ENCODE peak calls at places on chromosomes 4 and X, in ten cellular contexts. F is CD8-positive, alpha-beta T cell; O is NCI-H2171 treated with DMSO at 0.1 percent for 48 hours; P is endodermal cell; R is activated CD8-positive, alpha-beta T cell treated with anti-CD3 and anti-CD28 coated beads, Interleukin-2, amount 10 ng/mL, durations not matched to agents 7 days and 5 days; G is RPMI7951; C is epithelial cell of esophagus; W is HT1080; Q is GM12892; T is lung. J is an unnamed sample.

GRCh38 chr4:153212755-153213154 is 8.5 kb downstream of the TRIM2 start:
- DNase-seq in W (no peak), C (peak), T (no peak), P (no peak), O (no peak), G (peak), Q (no peak), F (no peak), R (no peak), J (no peak)

GRCh38 chrX:78650906-78651437 is 8.2 kb downstream of the RTL3 start:
- DNase-seq in G (peak), T (no peak), W (peak), R (peak), F (no peak), C (no peak), Q (no peak), P (no peak), O (no peak), J (no peak)

GRCh38 chr4:75848891-75849290 is 53.4 kb downstream of the PPEF2 start:
- DNase-seq in C (no peak), T (no peak), W (peak), R (no peak), G (peak), F (no peak), Q (no peak), P (no peak), O (no peak), J (no peak)

GRCh38 chr4:53322696-53323095 is 43.2 kb downstream of the SCFD2 start:
- DNase-seq in O (no peak), P (no peak), T (no peak), W (no peak), F (no peak), G (peak), Q (no peak), R (no peak), C (no peak), J (no peak)

GRCh38 chrX:26649534-26649933 is 433.6 kb downstream of the MAGEB5 start:
- DNase-seq in R (no peak), C (peak), Q (no peak), W (no peak), P (no peak), G (peak), T (no peak), F (no peak), O (peak), J (peak)

GRCh38 chr4:53123171-53123570 is 242.7 kb downstream of the SCFD2 start:
- DNase-seq in G (no peak), Q (no peak), P (no peak), C (no peak), W (no peak), T (no peak), F (no peak), R (no peak), O (no peak), J (no peak)

GRCh38 chrX:45187731-45188130 is 12.9 kb downstream of the DIPK2B start:
- DNase-seq in C (no peak), R (no peak), Q (no peak), G (peak), F (no peak), P (no peak), T (no peak), W (no peak), O (no peak), J (no peak)

GRCh38 chr4:131547506-131547981 is 1601.5 kb upstream of the PCDH10 start:
- DNase-seq in G (no peak), Q (no peak), C (no peak), O (no peak), F (no peak), R (no peak), P (no peak), W (no peak), T (no peak), J (no peak)

GRCh38 chrX:45596190-45596808 is 395.6 kb upstream of the DIPK2B start:
- DNase-seq in C (no peak), P (no peak), Q (no peak), W (no peak), G (peak), R (no peak), F (no peak), O (no peak), T (no peak), J (no peak)

GRCh38 chrX:120310861-120311631 is at the start of gene TMEM255A:
- DNase-seq in O (no peak), C (peak), T (no peak), R (no peak), W (no peak), Q (no peak), P (peak), G (no peak), F (no peak), J (peak)

GRCh38 chr4:184807261-184807660 is 18.5 kb downstream of the ACSL1 start:
- DNase-seq in R (no peak), F (no peak), C (no peak), P (no peak), W (no peak), G (no peak), Q (no peak), O (no peak), T (no peak), J (no peak)

GRCh38 chrX:21932277-21932996 is 8.1 kb upstream of the SMS start:
- DNase-seq in R (no peak), F (no peak), G (peak), P (peak), O (no peak), C (peak), T (no peak), Q (no peak), W (peak), J (no peak)

GRCh38 chrX:35351795-35352483 is 409.3 kb downstream of the FAM47B start:
- DNase-seq in R (no peak), W (no peak), G (no peak), C (no peak), P (no peak), T (no peak), Q (no peak), F (no peak), O (no peak), J (no peak)

GRCh38 chrX:131802836-131803626 is 220.1 kb upstream of the STK26 start:
- DNase-seq in T (peak), C (no peak), O (no peak), G (peak), F (no peak), P (peak), R (no peak), Q (peak), W (peak), J (no peak)

GRCh38 chrX:50202539-50202938 is 1.7 kb upstream of the AKAP4 start:
- DNase-seq in W (peak), G (no peak), P (no peak), R (no peak), C (peak), O (no peak), Q (no peak), T (no peak), F (no peak), J (no peak)

GRCh38 chr4:153788419-153789276 is at the start of gene SFRP2:
- DNase-seq in G (peak), F (no peak), T (no peak), W (no peak), C (peak), O (no peak), P (peak), R (no peak), Q (no peak), J (no peak)

J was measured in NCI-H1694 treated with DMSO at 0.1 percent for 48 hours.